ENCODE peak calls at places on chromosomes 3 and 15, in six cellular contexts. R is epithelial cell of esophagus, G is AG09319, I is heart right ventricle, E is H9, M is neural progenitor cell. Z is an unnamed sample.

GRCh38 chr15:91412529-91412928 is 312.5 kb downstream of the SV2B start:
- DNase-seq in R (peak; percentile 45), G (no peak), I (no peak), E (no peak), M (no peak), Z (no peak)

GRCh38 chr3:14561051-14561634 is 21.0 kb upstream of the GRIP2 start:
- DNase-seq in R (peak; percentile 31), G (no peak), I (no peak), E (no peak), M (no peak), Z (no peak)

GRCh38 chr3:157572559-157573270 is 69.5 kb upstream of the VEPH1 start:
- DNase-seq in R (peak; percentile 68), G (no peak), I (no peak), E (no peak), M (peak; percentile 74), Z (no peak)

GRCh38 chr3:130779031-130779430 is 32.4 kb upstream of the PIK3R4 start:
- DNase-seq in R (no peak), G (no peak), I (no peak), E (no peak), M (no peak), Z (no peak)

GRCh38 chr3:177463863-177464262 is 266.6 kb upstream of the TBL1XR1 start:
- DNase-seq in R (peak; percentile 55), G (no peak), I (no peak), E (no peak), M (no peak), Z (no peak)

GRCh38 chr15:72184165-72184811 is 13.3 kb downstream of the GRAMD2A start:
- DNase-seq in R (peak; percentile 61), G (no peak), I (no peak), E (peak; percentile 74), M (peak; percentile 77), Z (peak; percentile 66)

GRCh38 chr3:85427467-85427866 is 468.7 kb downstream of the CADM2 start:
- DNase-seq in R (peak; percentile 26), G (no peak), I (no peak), E (no peak), M (no peak), Z (no peak)

GRCh38 chr3:40477671-40478070 is 749 bp downstream of the ZNF619 start:
- DNase-seq in R (peak; percentile 41), G (no peak), I (no peak), E (no peak), M (no peak), Z (no peak)

GRCh38 chr15:89116404-89116803 is 28.1 kb downstream of the ABHD2 start:
- DNase-seq in R (no peak), G (no peak), I (no peak), E (no peak), M (no peak), Z (no peak)

GRCh38 chr3:98628317-98628716 is 34.9 kb upstream of the CPOX start:
- DNase-seq in R (no peak), G (no peak), I (no peak), E (no peak), M (no peak), Z (no peak)

GRCh38 chr3:181278468-181279238 is 289.1 kb upstream of the DNAJC19 start:
- DNase-seq in R (no peak), G (no peak), I (no peak), E (no peak), M (peak; percentile 42), Z (no peak)
- TF ChIP-seq CTCF in R (no peak), G (peak; percentile 1), I (no peak), E (peak; percentile 62), M (peak; percentile 70), Z (peak; percentile 23)

DNA sequence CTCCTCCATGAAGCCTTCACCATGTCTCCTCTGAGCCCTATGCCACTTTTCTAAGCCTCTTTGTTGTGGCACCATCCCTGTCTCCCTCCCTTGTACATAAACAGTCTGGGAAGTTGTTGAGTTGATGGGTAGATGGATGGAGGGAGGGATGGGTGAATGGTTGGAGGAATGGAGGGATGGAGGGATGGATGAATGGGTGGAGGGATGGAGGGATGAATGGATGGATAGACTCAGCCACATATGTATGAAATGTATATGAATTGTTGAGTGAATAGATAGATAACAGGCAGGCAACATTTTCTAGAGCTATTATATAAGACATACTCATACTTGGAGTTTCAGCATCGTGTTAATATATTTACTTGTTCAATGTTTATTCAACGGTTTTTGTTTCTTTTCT is 58.3 kb upstream of the HES1 start:
- DNase-seq in R (no peak), G (no peak), I (no peak), E (no peak), M (no peak), Z (no peak)
- TF ChIP-seq CTCF in R (no peak), G (no peak), I (no peak), E (no peak), M (no peak), Z (no peak)

DNA sequence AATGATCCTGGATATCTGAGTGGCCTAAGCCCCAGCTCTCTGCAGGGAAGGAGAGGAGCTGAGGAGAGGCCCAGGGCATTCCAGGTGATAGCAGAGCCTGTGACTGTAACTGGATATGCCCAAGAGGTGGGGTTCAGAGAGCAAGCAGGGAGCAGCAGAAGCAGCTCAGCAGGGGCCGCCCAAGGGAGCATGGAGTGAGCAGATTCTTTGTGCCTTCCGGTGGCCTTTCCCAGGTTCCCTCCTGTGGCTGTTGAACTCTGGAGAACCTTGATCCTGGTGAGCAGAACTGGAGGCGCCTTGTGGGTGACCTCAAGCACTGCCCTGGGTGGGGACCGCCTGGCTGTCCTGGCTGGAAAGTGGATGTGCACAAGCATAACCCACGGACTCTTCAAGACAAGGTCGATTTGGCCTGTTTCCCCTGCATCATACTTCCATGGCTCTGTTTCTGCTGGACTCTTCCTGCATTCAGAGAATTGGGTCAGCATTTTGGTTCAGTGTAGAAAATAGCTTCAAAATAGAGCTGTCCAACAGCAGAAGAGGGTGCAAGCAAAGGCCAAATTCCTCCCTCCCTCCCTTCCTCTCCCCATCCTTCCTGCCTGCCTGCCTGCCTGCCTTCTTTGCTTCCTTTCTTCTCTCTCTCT is 76.1 kb downstream of the ARNT2 start:
- DNase-seq in R (no peak), G (no peak), I (no peak), E (peak; percentile 53), M (no peak), Z (no peak)
- TF ChIP-seq CTCF in R (no peak), G (no peak), I (no peak), E (no peak), M (no peak), Z (no peak)

DNA sequence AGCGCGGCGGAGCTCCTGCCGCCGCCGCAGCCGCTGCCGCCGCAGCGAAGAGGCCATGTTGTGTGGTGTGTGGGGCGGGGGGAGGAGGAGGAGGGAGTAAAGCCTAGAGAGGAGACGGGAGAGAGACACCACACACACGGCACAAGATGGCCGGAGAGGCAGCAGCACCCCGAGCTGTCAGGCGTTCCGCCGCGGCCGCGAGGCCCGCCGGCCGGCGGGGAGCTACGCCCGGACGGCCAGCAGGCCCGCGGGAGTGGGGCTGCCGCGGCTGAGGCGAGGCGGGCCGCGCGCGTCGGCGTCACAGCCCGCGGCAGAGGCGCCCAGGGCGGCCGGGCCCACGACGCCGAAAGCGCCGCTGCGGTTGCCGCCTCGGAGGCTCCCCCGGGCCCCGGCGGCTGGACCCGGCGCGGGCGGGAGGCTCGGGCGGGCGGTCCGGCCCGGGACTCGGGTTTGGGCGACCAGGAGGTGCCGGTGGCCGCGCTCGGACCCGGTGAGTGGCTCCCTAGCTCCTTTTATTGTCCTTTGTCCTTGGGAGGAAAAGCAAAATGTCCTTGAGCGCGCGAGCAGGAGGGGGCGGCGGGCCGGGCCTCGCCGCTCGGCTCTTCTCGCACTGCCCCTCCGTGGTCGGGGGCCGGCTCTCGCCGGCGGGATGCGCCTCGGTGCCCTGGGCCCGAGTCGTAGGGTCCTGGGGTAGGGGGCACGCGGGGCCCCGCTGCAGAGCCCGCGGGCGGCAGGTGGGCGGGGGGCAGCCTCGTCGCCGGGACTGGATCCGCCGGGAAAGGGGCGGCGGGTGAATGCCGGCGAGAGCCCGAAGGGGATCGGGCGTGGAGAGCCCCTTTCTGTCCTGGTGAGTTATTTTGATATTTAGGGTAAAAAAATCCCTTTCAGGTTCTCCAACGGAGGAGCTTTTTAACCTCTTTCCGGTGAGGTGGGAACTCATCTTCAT is 17.2 kb upstream of the CHD2 start:
- DNase-seq in R (no peak), G (no peak), I (peak; percentile 41), E (no peak), M (peak; percentile 59), Z (peak; percentile 34)
- TF ChIP-seq CTCF in R (no peak), G (no peak), I (no peak), E (no peak), M (no peak), Z (no peak)

DNA sequence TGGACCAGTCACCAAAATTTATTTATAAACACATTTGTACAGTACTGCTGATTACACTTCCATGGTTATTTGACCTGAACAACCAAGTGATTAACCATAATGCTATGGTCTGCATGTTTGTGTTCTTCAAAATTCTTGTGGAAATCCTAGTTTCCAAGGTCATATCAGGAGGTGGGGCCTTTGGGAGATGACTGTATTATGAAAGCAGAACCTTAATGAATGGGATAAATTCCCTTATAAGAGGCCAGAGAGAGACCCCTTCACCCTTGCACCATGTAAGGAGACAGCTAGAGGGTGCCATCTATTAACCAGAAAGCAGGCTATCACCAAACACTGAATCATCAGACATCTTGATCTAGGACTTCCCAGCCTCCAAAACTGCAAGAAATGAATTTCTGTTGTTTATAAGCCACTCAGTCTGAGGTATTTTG is 1.9 kb downstream of the SCAPER start:
- DNase-seq in R (peak; percentile 41), G (peak; percentile 23), I (no peak), E (no peak), M (peak; percentile 16), Z (no peak)
- TF ChIP-seq CTCF in R (peak; percentile 38), G (peak; percentile 29), I (no peak), E (peak; percentile 51), M (peak; percentile 43), Z (no peak)

DNA sequence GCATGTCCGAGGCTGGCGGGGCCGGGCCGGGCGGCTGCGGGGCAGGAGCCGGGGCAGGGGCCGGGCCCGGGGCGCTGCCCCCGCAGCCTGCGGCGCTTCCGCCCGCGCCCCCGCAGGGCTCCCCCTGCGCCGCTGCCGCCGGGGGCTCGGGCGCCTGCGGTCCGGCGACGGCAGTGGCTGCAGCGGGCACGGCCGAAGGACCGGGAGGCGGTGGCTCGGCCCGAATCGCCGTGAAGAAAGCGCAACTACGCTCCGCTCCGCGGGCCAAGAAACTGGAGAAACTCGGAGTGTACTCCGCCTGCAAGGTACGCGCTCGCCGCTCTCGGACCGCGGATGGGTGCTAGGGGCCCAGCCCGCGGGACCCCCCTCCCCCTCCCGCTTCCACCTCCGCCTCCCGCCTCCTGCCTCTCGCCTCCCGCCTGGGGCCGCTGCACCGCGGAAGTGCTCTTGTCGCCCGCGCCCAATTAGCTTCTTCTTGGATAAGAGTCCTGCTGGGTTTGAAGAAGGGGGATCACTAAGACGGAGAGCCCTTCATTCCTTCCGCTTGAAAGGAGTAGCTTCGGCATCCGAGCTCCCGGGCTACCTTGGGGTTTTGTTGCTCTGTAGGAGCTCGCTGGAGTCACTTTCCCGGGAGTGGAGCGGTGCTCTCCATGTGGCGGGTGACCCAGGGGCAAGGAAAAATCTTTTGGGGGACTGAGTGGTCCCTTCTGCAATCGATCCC is 390 bp downstream of the KAT2B start:
- DNase-seq in R (peak; percentile 70), G (no peak), I (peak; percentile 84), E (peak; percentile 71), M (peak; percentile 94), Z (peak; percentile 74)
- TF ChIP-seq CTCF in R (no peak), G (peak; percentile 33), I (no peak), E (peak; percentile 8), M (no peak), Z (no peak)

DNA sequence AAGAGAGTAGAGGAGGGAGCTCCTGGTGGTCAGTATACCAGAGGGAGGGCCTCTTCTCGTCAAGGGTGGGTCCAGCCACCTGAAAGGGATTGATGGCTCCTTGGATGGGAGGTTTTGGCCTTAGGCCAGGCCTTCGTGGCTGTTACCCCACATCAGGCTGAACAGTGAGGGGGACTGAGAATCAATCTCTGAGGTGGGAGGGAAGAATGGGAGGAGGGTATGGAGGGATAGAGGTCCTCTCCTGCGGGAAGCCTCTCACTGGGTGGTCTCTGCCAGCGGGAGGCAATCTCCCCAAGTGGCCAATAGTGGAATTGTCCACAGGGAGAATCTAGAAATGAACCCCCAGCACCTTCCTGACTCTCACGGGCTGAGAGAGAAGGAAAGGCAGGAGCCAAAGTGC is 53.5 kb downstream of the BSN start:
- DNase-seq in R (no peak), G (no peak), I (no peak), E (no peak), M (no peak), Z (no peak)
- TF ChIP-seq CTCF in R (peak; percentile 25), G (peak; percentile 18), I (no peak), E (peak; percentile 44), M (peak; percentile 26), Z (peak; percentile 56)